ENCODE peak calls at places on chromosomes 3 and 15, in four cellular contexts. One of them, this sample, is unnamed.

GRCh38 chr3:177358085-177358967 is 161.0 kb upstream of the TBL1XR1 start:
- DNase-seq in A549: peak; percentile 76
- DNase-seq in K562: peak; percentile 66
- DNase-seq in GM12878: peak; percentile 83
- DNase-seq in this sample: peak; percentile 97

GRCh38 chr3:71857926-71858325 is 73.0 kb upstream of the PROK2 start:
- DNase-seq in K562: no peak
- DNase-seq in A549: no peak
- DNase-seq in GM12878: no peak
- DNase-seq in this sample: no peak

GRCh38 chr15:66798426-66799061 is 96.5 kb downstream of the SMAD6 start:
- DNase-seq in GM12878: no peak
- DNase-seq in A549: no peak
- DNase-seq in K562: no peak
- DNase-seq in this sample: no peak

GRCh38 chr3:56799251-56799882 is 2.4 kb downstream of the ARHGEF3 start:
- DNase-seq in A549: peak; percentile 24
- DNase-seq in GM12878: no peak
- DNase-seq in K562: peak; percentile 26
- DNase-seq in this sample: peak; percentile 73

GRCh38 chr3:52880474-52880873 is 16.9 kb downstream of the STIMATE start:
- DNase-seq in GM12878: peak; percentile 24
- DNase-seq in A549: no peak
- DNase-seq in K562: no peak
- DNase-seq in this sample: no peak

GRCh38 chr3:106981392-106981791 is 395.8 kb upstream of the CCDC54 start:
- DNase-seq in GM12878: no peak
- DNase-seq in K562: no peak
- DNase-seq in A549: no peak
- DNase-seq in this sample: no peak

GRCh38 chr3:13141991-13142412 is 68.8 kb upstream of the IQSEC1 start:
- DNase-seq in K562: peak; percentile 63
- DNase-seq in A549: no peak
- DNase-seq in GM12878: no peak
- DNase-seq in this sample: no peak

GRCh38 chr3:13079051-13079450 is 5.8 kb upstream of the IQSEC1 start:
- DNase-seq in K562: no peak
- DNase-seq in GM12878: no peak
- DNase-seq in A549: no peak
- DNase-seq in this sample: no peak

GRCh38 chr15:65421360-65422215 is 1.2 kb downstream of the IGDCC4 start:
- DNase-seq in A549: no peak
- DNase-seq in GM12878: no peak
- DNase-seq in K562: peak; percentile 69
- DNase-seq in this sample: no peak

GRCh38 chr3:107740992-107741896 is 218.5 kb downstream of the BBX start:
- DNase-seq in A549: no peak
- DNase-seq in K562: no peak
- DNase-seq in GM12878: no peak
- DNase-seq in this sample: peak; percentile 8

GRCh38 chr3:173275740-173276139 is 121.8 kb upstream of the NLGN1 start:
- DNase-seq in K562: peak; percentile 47
- DNase-seq in A549: no peak
- DNase-seq in GM12878: no peak
- DNase-seq in this sample: peak; percentile 11

GRCh38 chr3:52609316-52609815 is 73.0 kb downstream of the UQCC5 start:
- DNase-seq in A549: no peak
- DNase-seq in K562: no peak
- DNase-seq in GM12878: no peak
- DNase-seq in this sample: peak; percentile 4

GRCh38 chr3:135157045-135157444 is 362.0 kb downstream of the EPHB1 start:
- DNase-seq in GM12878: no peak
- DNase-seq in K562: no peak
- DNase-seq in A549: no peak
- DNase-seq in this sample: no peak

GRCh38 chr3:88307666-88308065 is 157.9 kb downstream of the C3orf38 start:
- DNase-seq in K562: no peak
- DNase-seq in A549: no peak
- DNase-seq in GM12878: no peak
- DNase-seq in this sample: no peak

GRCh38 chr15:90906181-90906849 is 3.2 kb downstream of the MAN2A2 start:
- DNase-seq in GM12878: no peak
- DNase-seq in K562: no peak
- DNase-seq in A549: no peak
- DNase-seq in this sample: no peak

GRCh38 chr15:25848769-25849430 is 14.2 kb downstream of the ATP10A start:
- DNase-seq in K562: no peak
- DNase-seq in GM12878: no peak
- DNase-seq in A549: no peak
- DNase-seq in this sample: no peak

GRCh38 chr3:188407158-188407880 is 253.4 kb downstream of the LPP start:
- DNase-seq in A549: no peak
- DNase-seq in GM12878: no peak
- DNase-seq in K562: no peak
- DNase-seq in this sample: no peak

GRCh38 chr3:143686638-143687197 is 161.6 kb downstream of the SLC9A9 start:
- DNase-seq in K562: no peak
- DNase-seq in A549: no peak
- DNase-seq in GM12878: no peak
- DNase-seq in this sample: no peak

GRCh38 chr15:42788725-42789124 is 51.8 kb upstream of the CDAN1 start:
- DNase-seq in GM12878: no peak
- DNase-seq in K562: no peak
- DNase-seq in A549: no peak
- DNase-seq in this sample: no peak

GRCh38 chr3:167940241-167940640 is 155.5 kb downstream of the GOLIM4 start:
- DNase-seq in GM12878: no peak
- DNase-seq in A549: no peak
- DNase-seq in K562: no peak
- DNase-seq in this sample: no peak

GRCh38 chr15:70164910-70165791 is 67.4 kb upstream of the TLE3 start:
- DNase-seq in GM12878: no peak
- DNase-seq in A549: no peak
- DNase-seq in K562: no peak
- DNase-seq in this sample: peak; percentile 25

GRCh38 chr3:153291052-153291689 is 129.1 kb downstream of the RAP2B start:
- DNase-seq in A549: no peak
- DNase-seq in K562: peak; percentile 17
- DNase-seq in GM12878: no peak
- DNase-seq in this sample: peak; percentile 12

GRCh38 chr15:85558747-85559327 is 178.4 kb downstream of the AKAP13 start:
- DNase-seq in GM12878: no peak
- DNase-seq in A549: no peak
- DNase-seq in K562: no peak
- DNase-seq in this sample: no peak
- TF ChIP-seq CHD4 in GM12878: no peak
- TF ChIP-seq CHD4 in A549: no peak
- TF ChIP-seq CHD4 in K562: no peak
- TF ChIP-seq CHD4 in this sample: no peak

GRCh38 chr3:25294406-25294805 is 133.7 kb upstream of the RARB start:
- DNase-seq in GM12878: no peak
- DNase-seq in K562: no peak
- DNase-seq in A549: no peak
- DNase-seq in this sample: no peak

GRCh38 chr3:25293736-25294135 is 134.3 kb upstream of the RARB start:
- DNase-seq in GM12878: no peak
- DNase-seq in K562: no peak
- DNase-seq in A549: no peak
- DNase-seq in this sample: no peak

GRCh38 chr3:25292604-25293003 is 135.5 kb upstream of the RARB start:
- DNase-seq in GM12878: no peak
- DNase-seq in K562: no peak
- DNase-seq in A549: no peak
- DNase-seq in this sample: no peak

GRCh38 chr3:25289663-25290062 is 138.4 kb upstream of the RARB start:
- DNase-seq in K562: no peak
- DNase-seq in A549: no peak
- DNase-seq in GM12878: no peak
- DNase-seq in this sample: no peak

GRCh38 chr3:25291524-25291923 is 136.5 kb upstream of the RARB start:
- DNase-seq in K562: no peak
- DNase-seq in A549: no peak
- DNase-seq in GM12878: no peak
- DNase-seq in this sample: no peak
- TF ChIP-seq CHD4 in K562: no peak
- TF ChIP-seq CHD4 in A549: no peak
- TF ChIP-seq CHD4 in GM12878: no peak
- TF ChIP-seq CHD4 in this sample: no peak

GRCh38 chr3:136444581-136444980 is 194.4 kb downstream of the PCCB start:
- DNase-seq in A549: no peak
- DNase-seq in K562: no peak
- DNase-seq in GM12878: no peak
- DNase-seq in this sample: no peak
- TF ChIP-seq CHD4 in A549: no peak
- TF ChIP-seq CHD4 in K562: no peak
- TF ChIP-seq CHD4 in GM12878: no peak
- TF ChIP-seq CHD4 in this sample: no peak

GRCh38 chr3:6640907-6641306 is 220.0 kb upstream of the GRM7 start:
- DNase-seq in GM12878: peak; percentile 2
- DNase-seq in K562: no peak
- DNase-seq in A549: no peak
- DNase-seq in this sample: no peak
- TF ChIP-seq CHD4 in GM12878: no peak
- TF ChIP-seq CHD4 in K562: no peak
- TF ChIP-seq CHD4 in A549: no peak
- TF ChIP-seq CHD4 in this sample: no peak

DNA sequence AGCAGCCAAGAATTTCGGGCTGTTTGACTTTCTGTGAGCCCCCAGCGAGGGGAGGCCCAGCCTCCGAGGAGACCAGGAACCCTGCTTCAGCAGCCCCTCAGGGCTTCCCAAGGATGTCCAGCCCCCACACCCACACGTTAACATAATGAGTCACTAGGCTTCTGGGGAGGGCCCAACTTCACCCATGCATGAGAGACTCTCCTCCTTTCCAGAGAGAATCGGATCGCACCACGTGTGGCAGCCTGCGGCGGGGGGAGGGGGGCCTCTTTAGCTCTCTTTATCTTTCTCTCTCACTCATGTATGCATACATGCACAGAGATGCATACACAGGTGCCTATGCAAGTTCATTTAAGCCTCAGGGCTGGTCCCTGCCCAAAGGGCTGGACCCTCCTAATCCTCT is 3.1 kb upstream of the AP2M1 start:
- DNase-seq in GM12878: no peak
- DNase-seq in K562: peak; percentile 71
- DNase-seq in A549: no peak
- DNase-seq in this sample: no peak
- TF ChIP-seq CHD4 in GM12878: no peak
- TF ChIP-seq CHD4 in K562: no peak
- TF ChIP-seq CHD4 in A549: no peak
- TF ChIP-seq CHD4 in this sample: no peak

GRCh38 chr15:99702895-99703602 is 30.2 kb downstream of the LYSMD4 start:
- DNase-seq in A549: no peak
- DNase-seq in K562: no peak
- DNase-seq in GM12878: no peak
- DNase-seq in this sample: no peak
- TF ChIP-seq CHD4 in A549: no peak
- TF ChIP-seq CHD4 in K562: no peak
- TF ChIP-seq CHD4 in GM12878: no peak
- TF ChIP-seq CHD4 in this sample: no peak

DNA sequence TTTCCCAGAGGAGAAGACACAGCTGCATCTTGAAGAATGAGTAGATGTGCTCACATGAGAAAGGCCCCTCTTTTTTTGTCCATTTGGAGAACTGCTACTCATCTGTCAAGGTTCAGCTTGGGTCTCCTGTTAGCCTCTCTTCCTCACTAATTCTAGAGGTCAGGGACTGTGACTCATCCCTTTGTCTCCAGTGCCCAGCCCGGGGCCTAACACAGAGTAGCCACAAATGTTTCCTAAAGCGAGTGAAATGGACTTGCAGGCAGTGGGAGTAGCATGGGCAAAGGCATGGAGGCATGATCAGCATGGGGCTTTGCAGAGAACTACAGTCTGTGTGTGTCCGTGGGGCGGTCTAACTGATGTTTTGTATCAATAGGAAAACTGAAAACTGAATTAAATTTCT is 33.9 kb upstream of the MRPS22 start:
- DNase-seq in A549: no peak
- DNase-seq in K562: peak; percentile 50
- DNase-seq in GM12878: no peak
- DNase-seq in this sample: peak; percentile 19
- TF ChIP-seq CHD4 in A549: no peak
- TF ChIP-seq CHD4 in K562: no peak
- TF ChIP-seq CHD4 in GM12878: no peak
- TF ChIP-seq CHD4 in this sample: no peak

DNA sequence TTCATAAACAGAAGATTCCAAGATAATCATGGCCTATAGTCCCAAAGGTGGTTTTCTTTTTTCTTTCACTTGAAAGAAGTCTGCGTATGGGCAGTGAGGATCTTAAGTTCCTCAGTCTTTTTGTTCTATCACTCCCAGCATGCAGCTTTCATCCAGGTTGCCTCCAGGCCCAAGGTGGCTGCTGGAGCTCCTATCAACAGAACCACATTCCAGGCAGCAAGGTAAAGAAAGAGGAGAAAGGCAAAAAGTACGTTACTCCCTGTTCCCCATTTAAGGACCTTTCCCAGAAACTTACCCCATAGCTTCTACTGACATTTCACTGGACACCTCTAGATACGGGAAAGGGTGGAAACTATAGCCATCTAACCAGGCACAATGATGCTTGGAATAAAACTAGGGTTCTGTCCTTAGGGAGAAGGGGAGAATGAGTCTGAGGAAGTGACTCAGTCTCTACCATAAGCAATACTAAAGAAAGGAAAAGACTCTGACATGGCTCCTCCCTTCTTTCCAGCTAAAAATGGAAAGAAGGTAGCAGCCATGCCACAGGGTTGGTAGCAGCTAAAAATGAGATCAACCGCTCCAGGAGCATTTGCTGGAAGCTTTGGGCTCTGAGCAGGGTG is 313.9 kb upstream of the NR2E3 start:
- DNase-seq in GM12878: no peak
- DNase-seq in A549: no peak
- DNase-seq in K562: no peak
- DNase-seq in this sample: no peak
- TF ChIP-seq CHD4 in GM12878: no peak
- TF ChIP-seq CHD4 in A549: no peak
- TF ChIP-seq CHD4 in K562: no peak
- TF ChIP-seq CHD4 in this sample: no peak

GRCh38 chr15:100250166-100250800 is 91.5 kb downstream of the ADAMTS17 start:
- DNase-seq in GM12878: no peak
- DNase-seq in A549: no peak
- DNase-seq in K562: no peak
- DNase-seq in this sample: no peak
- TF ChIP-seq CHD4 in GM12878: no peak
- TF ChIP-seq CHD4 in A549: no peak
- TF ChIP-seq CHD4 in K562: no peak
- TF ChIP-seq CHD4 in this sample: no peak